ENCODE peak calls at places on chromosomes 5 and 9, in seven cellular contexts. U, Z, A, S, Q, B and T are unnamed samples.

GRCh38 chr5:136364307-136364706 is 1.0 kb downstream of the TRPC7 start:
- DNase-seq in B (peak; percentile 31), Z (peak; percentile 3), Q (no peak), U (no peak), S (no peak), A (no peak), T (no peak)

GRCh38 chr5:36763454-36763853 is 113.1 kb upstream of the NIPBL start:
- DNase-seq in S (no peak), Q (no peak), B (no peak), Z (no peak), A (peak; percentile 72), U (no peak), T (no peak)

GRCh38 chr5:32304622-32305021 is 8.1 kb downstream of the MTMR12 start:
- DNase-seq in S (no peak), Q (no peak), B (no peak), U (no peak), A (no peak), Z (peak; percentile 63), T (no peak)

GRCh38 chr9:29214162-29214520 is 1640.9 kb upstream of the C9orf72 start:
- DNase-seq in A (peak; percentile 69), S (no peak), Z (no peak), Q (peak; percentile 27), U (no peak), B (peak; percentile 57), T (no peak)

GRCh38 chr5:4086081-4086480 is 490.4 kb downstream of the IRX1 start:
- DNase-seq in S (no peak), U (no peak), Q (no peak), Z (no peak), B (no peak), A (no peak), T (no peak)

GRCh38 chr5:108129129-108129528 is 252.8 kb downstream of the FBXL17 start:
- DNase-seq in A (no peak), B (no peak), Z (no peak), U (no peak), Q (no peak), S (no peak), T (no peak)

GRCh38 chr9:89171693-89172092 is 6.9 kb downstream of the SHC3 start:
- DNase-seq in U (no peak), Q (no peak), Z (no peak), B (no peak), S (no peak), A (peak; percentile 10), T (no peak)

GRCh38 chr9:14366071-14366470 is 52.1 kb upstream of the NFIB start:
- DNase-seq in U (no peak), Z (no peak), S (no peak), A (no peak), Q (no peak), B (no peak), T (no peak)

GRCh38 chr5:167759411-167759821 is 532.0 kb upstream of the WWC1 start:
- DNase-seq in B (no peak), Q (no peak), Z (no peak), U (no peak), S (no peak), A (no peak), T (no peak)

GRCh38 chr5:130740047-130740569 is 424.9 kb downstream of the HINT1 start:
- DNase-seq in B (no peak), Z (no peak), A (no peak), S (no peak), U (no peak), Q (no peak), T (no peak)

GRCh38 chr9:21933865-21934264 is 60.3 kb downstream of the CDKN2A start:
- DNase-seq in A (no peak), U (no peak), Q (no peak), B (no peak), S (no peak), Z (no peak), T (no peak)

GRCh38 chr9:127569819-127570401 is 42.2 kb upstream of the STXBP1 start:
- DNase-seq in B (no peak), U (no peak), Z (peak; percentile 67), A (peak; percentile 82), S (no peak), Q (no peak), T (peak; percentile 92)

GRCh38 chr5:159873680-159874079 is 42.6 kb upstream of the ADRA1B start:
- DNase-seq in U (no peak), Q (no peak), A (no peak), S (no peak), B (no peak), Z (no peak), T (no peak)

GRCh38 chr5:111411321-111411720 is 101.0 kb downstream of the STARD4 start:
- DNase-seq in B (no peak), U (no peak), A (no peak), Q (no peak), Z (no peak), S (no peak), T (no peak)

GRCh38 chr5:26940981-26941380 is 97.4 kb downstream of the CDH9 start:
- DNase-seq in A (no peak), Z (no peak), Q (no peak), B (no peak), S (no peak), U (no peak), T (no peak)

GRCh38 chr9:134178394-134178780 is 14.0 kb upstream of the RNU6ATAC start:
- DNase-seq in B (no peak), U (no peak), Q (no peak), Z (no peak), S (peak; percentile 73), A (no peak), T (no peak)

GRCh38 chr9:137168575-137168906 is 1.3 kb downstream of the LRRC26 start:
- DNase-seq in Q (no peak), A (no peak), U (no peak), B (no peak), S (no peak), Z (no peak), T (no peak)

GRCh38 chr5:120139039-120139438 is 325.1 kb upstream of the PRR16 start:
- DNase-seq in B (no peak), Z (no peak), U (no peak), S (no peak), Q (no peak), A (no peak), T (no peak)

GRCh38 chr9:128912270-128912853 is 8.4 kb upstream of the PHYHD1 start:
- DNase-seq in A (peak; percentile 40), U (no peak), S (no peak), Q (no peak), B (no peak), Z (no peak), T (no peak)

GRCh38 chr5:99331061-99331460 is 402.3 kb upstream of the CHD1 start:
- DNase-seq in A (no peak), Z (no peak), B (no peak), Q (no peak), S (no peak), U (no peak), T (no peak)

GRCh38 chr5:143213851-143214363 is 189.6 kb downstream of the NR3C1 start:
- DNase-seq in Q (no peak), A (no peak), U (no peak), B (no peak), Z (no peak), S (no peak), T (no peak)

GRCh38 chr9:97366476-97366875 is 45.4 kb upstream of the TDRD7 start:
- DNase-seq in S (no peak), A (no peak), U (no peak), Q (no peak), B (no peak), Z (no peak), T (no peak)

GRCh38 chr5:135488727-135489465 is 36.7 kb upstream of the TIFAB start:
- DNase-seq in Z (no peak), A (no peak), S (no peak), Q (no peak), B (peak; percentile 97), U (peak; percentile 14), T (no peak)

GRCh38 chr9:99296375-99296951 is 74.4 kb downstream of the SEC61B start:
- DNase-seq in Q (no peak), A (peak; percentile 32), B (peak; percentile 97), S (peak; percentile 85), U (peak; percentile 40), Z (no peak), T (no peak)

GRCh38 chr9:79287881-79288280 is 283.9 kb upstream of the TLE4 start:
- DNase-seq in U (no peak), B (no peak), Z (no peak), A (no peak), Q (no peak), S (no peak), T (no peak)

GRCh38 chr9:136086951-136087740 is 7.9 kb downstream of the NACC2 start:
- DNase-seq in Z (no peak), U (peak; percentile 9), A (no peak), Q (no peak), B (no peak), S (no peak), T (no peak)
- H3K4me3 ChIP-seq in Z (no peak overlapping the region), U (no peak overlapping the region), A (no peak overlapping the region), Q (no peak overlapping the region), B (no peak overlapping the region), S (no peak overlapping the region), T (no peak overlapping the region)

DNA sequence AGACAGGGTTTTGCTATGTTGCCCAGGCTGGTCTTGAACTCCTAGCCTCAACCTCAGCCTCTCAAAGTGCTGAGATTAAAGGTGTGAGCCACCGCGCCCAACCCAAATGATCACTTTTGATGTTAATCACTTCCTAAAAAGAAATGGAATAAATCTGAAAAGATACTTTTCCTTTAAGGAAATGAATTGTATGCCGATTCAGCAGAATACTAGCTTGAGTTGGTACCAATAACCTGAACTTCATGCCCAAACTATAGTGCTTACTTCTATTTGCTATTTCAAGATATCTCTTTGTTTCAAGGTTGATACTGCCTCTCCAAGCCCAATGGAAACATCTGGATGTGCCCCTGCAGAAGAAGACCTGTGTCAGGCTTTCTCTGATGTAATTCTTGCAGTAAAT is 4.0 kb downstream of the CCNB1 start:
- DNase-seq in U (no peak), B (no peak), S (no peak), Z (no peak), A (no peak), Q (no peak), T (no peak)
- H3K36me3 ChIP-seq in U (no peaks in the 10 kb centered on the region), B (peaks cover 81% of the 10 kb centered on the region), S (peaks cover 13% of the 10 kb centered on the region), Z (peaks cover 88% of the 10 kb centered on the region), A (no peaks in the 10 kb centered on the region), Q (peaks cover 44% of the 10 kb centered on the region), T (peaks cover 5% of the 10 kb centered on the region)

DNA sequence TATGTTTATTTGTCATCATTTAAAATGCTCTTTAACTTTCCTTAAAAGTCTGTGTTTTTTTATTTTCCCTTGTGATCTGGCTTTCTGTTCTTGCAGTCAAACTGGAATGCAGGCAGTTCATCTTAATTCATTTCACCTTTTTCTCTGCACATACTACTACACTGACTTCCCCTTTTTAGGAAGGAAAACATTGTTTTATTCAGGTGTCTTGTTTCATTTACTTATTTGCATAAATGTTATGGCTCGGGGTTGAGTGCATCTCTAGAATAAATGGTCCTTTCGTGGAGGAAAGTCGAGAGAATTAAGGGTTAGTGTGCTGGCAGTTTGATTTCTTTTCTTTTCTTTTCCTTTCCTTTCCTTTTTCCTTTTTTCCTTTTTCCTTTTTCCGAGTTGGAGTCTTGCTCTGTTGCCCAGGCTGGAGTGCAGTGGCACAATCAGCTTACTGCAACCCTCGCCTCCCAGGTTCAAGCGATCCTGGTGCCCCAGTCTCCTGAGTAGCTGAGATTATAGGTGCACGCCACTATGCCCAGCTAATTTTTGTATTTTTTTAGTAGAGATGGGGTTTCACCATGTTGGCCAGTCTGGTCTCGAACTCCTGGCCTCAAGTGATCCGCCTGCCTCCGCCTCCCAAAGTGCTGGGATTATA is 76.0 kb upstream of the LRRC70 start:
- DNase-seq in Z (no peak), U (no peak), Q (no peak), A (no peak), S (no peak), B (no peak), T (no peak)
- H3K27ac ChIP-seq in Z (no peak overlapping the region), U (no peak overlapping the region), Q (no peak overlapping the region), A (no peak overlapping the region), S (no peak overlapping the region), B (no peak overlapping the region), T (no peak overlapping the region)

GRCh38 chr9:69731348-69731747 is 28.5 kb downstream of the PTAR1 start:
- DNase-seq in A (no peak), Q (no peak), Z (no peak), B (no peak), U (no peak), S (no peak), T (no peak)
- H3K4me3 ChIP-seq in A (no peak overlapping the region), Q (no peak overlapping the region), Z (no peak overlapping the region), B (no peak overlapping the region), U (no peak overlapping the region), S (no peak overlapping the region), T (no peak overlapping the region)